ENCODE peak calls at places on chromosomes 7 and 10, in six cellular contexts. One of them, this sample, is unnamed. For H3K4me1, the result is how much of the 10 kb centered on the place peaks cover.

GRCh38 chr7:140367528-140367927 is 30.8 kb downstream of the SLC37A3 start:
- DNase-seq in CD4-positive, alpha-beta memory T cell: no peak
- DNase-seq in K562: no peak
- DNase-seq in CD8-positive, alpha-beta T cell: no peak
- DNase-seq in cardiac muscle cell: no peak
- DNase-seq in effector memory CD4-positive, alpha-beta T cell: no peak
- DNase-seq in this sample: no peak

GRCh38 chr10:28879875-28880381 is 202.6 kb downstream of the BAMBI start:
- DNase-seq in cardiac muscle cell: peak
- DNase-seq in effector memory CD4-positive, alpha-beta T cell: no peak
- DNase-seq in CD8-positive, alpha-beta T cell: no peak
- DNase-seq in K562: no peak
- DNase-seq in CD4-positive, alpha-beta memory T cell: no peak
- DNase-seq in this sample: no peak

GRCh38 chr7:32515890-32516550 is 20.7 kb downstream of the AVL9 start:
- DNase-seq in cardiac muscle cell: no peak
- DNase-seq in K562: no peak
- DNase-seq in CD8-positive, alpha-beta T cell: no peak
- DNase-seq in effector memory CD4-positive, alpha-beta T cell: no peak
- DNase-seq in CD4-positive, alpha-beta memory T cell: no peak
- DNase-seq in this sample: no peak

GRCh38 chr7:111140091-111140870 is 49.4 kb downstream of the LRRN3 start:
- DNase-seq in CD4-positive, alpha-beta memory T cell: no peak
- DNase-seq in K562: no peak
- DNase-seq in effector memory CD4-positive, alpha-beta T cell: no peak
- DNase-seq in cardiac muscle cell: no peak
- DNase-seq in CD8-positive, alpha-beta T cell: no peak
- DNase-seq in this sample: no peak

GRCh38 chr7:64626083-64626469 is 39.9 kb upstream of the ZNF107 start:
- DNase-seq in CD4-positive, alpha-beta memory T cell: no peak
- DNase-seq in effector memory CD4-positive, alpha-beta T cell: no peak
- DNase-seq in K562: no peak
- DNase-seq in CD8-positive, alpha-beta T cell: no peak
- DNase-seq in cardiac muscle cell: no peak
- DNase-seq in this sample: no peak

GRCh38 chr10:55203319-55203718 is 402.3 kb upstream of the PCDH15 start:
- DNase-seq in effector memory CD4-positive, alpha-beta T cell: no peak
- DNase-seq in CD8-positive, alpha-beta T cell: no peak
- DNase-seq in cardiac muscle cell: no peak
- DNase-seq in CD4-positive, alpha-beta memory T cell: no peak
- DNase-seq in K562: no peak
- DNase-seq in this sample: no peak

GRCh38 chr7:80981405-80981804 is 62.6 kb upstream of the SEMA3C start:
- DNase-seq in cardiac muscle cell: no peak
- DNase-seq in effector memory CD4-positive, alpha-beta T cell: no peak
- DNase-seq in K562: no peak
- DNase-seq in CD8-positive, alpha-beta T cell: no peak
- DNase-seq in CD4-positive, alpha-beta memory T cell: no peak
- DNase-seq in this sample: no peak

GRCh38 chr7:83276250-83276649 is 113.6 kb upstream of the PCLO start:
- DNase-seq in CD4-positive, alpha-beta memory T cell: no peak
- DNase-seq in cardiac muscle cell: no peak
- DNase-seq in CD8-positive, alpha-beta T cell: no peak
- DNase-seq in effector memory CD4-positive, alpha-beta T cell: no peak
- DNase-seq in K562: no peak
- DNase-seq in this sample: no peak

GRCh38 chr7:55156919-55157318 is 138.1 kb downstream of the EGFR start:
- DNase-seq in cardiac muscle cell: no peak
- DNase-seq in CD4-positive, alpha-beta memory T cell: no peak
- DNase-seq in K562: no peak
- DNase-seq in CD8-positive, alpha-beta T cell: no peak
- DNase-seq in effector memory CD4-positive, alpha-beta T cell: no peak
- DNase-seq in this sample: no peak

GRCh38 chr7:49776994-49777393 is 3.6 kb downstream of the VWC2 start:
- DNase-seq in K562: no peak
- DNase-seq in CD8-positive, alpha-beta T cell: no peak
- DNase-seq in CD4-positive, alpha-beta memory T cell: no peak
- DNase-seq in effector memory CD4-positive, alpha-beta T cell: no peak
- DNase-seq in cardiac muscle cell: no peak
- DNase-seq in this sample: no peak

GRCh38 chr7:35035511-35035921 is 1.8 kb downstream of the DPY19L1 start:
- DNase-seq in CD8-positive, alpha-beta T cell: no peak
- DNase-seq in K562: peak
- DNase-seq in cardiac muscle cell: peak
- DNase-seq in CD4-positive, alpha-beta memory T cell: peak
- DNase-seq in effector memory CD4-positive, alpha-beta T cell: no peak
- DNase-seq in this sample: peak

GRCh38 chr7:6446977-6447588 is 671 bp downstream of the DAGLB start:
- DNase-seq in CD8-positive, alpha-beta T cell: no peak
- DNase-seq in K562: peak
- DNase-seq in cardiac muscle cell: peak
- DNase-seq in effector memory CD4-positive, alpha-beta T cell: no peak
- DNase-seq in CD4-positive, alpha-beta memory T cell: peak
- DNase-seq in this sample: peak

GRCh38 chr10:44731271-44731670 is 179.9 kb upstream of the TMEM72 start:
- DNase-seq in effector memory CD4-positive, alpha-beta T cell: no peak
- DNase-seq in CD8-positive, alpha-beta T cell: no peak
- DNase-seq in cardiac muscle cell: no peak
- DNase-seq in K562: no peak
- DNase-seq in CD4-positive, alpha-beta memory T cell: no peak
- DNase-seq in this sample: no peak

GRCh38 chr10:15724683-15725082 is 5.0 kb upstream of the ITGA8 start:
- DNase-seq in CD4-positive, alpha-beta memory T cell: no peak
- DNase-seq in K562: no peak
- DNase-seq in CD8-positive, alpha-beta T cell: no peak
- DNase-seq in cardiac muscle cell: no peak
- DNase-seq in effector memory CD4-positive, alpha-beta T cell: no peak
- DNase-seq in this sample: no peak

GRCh38 chr10:123367181-123367580 is 213.0 kb downstream of the BUB3 start:
- DNase-seq in K562: no peak
- DNase-seq in cardiac muscle cell: no peak
- DNase-seq in CD4-positive, alpha-beta memory T cell: no peak
- DNase-seq in effector memory CD4-positive, alpha-beta T cell: no peak
- DNase-seq in CD8-positive, alpha-beta T cell: no peak
- DNase-seq in this sample: no peak

GRCh38 chr7:87574630-87575029 is 26.1 kb downstream of the ABCB1 start:
- DNase-seq in cardiac muscle cell: peak
- DNase-seq in CD8-positive, alpha-beta T cell: no peak
- DNase-seq in K562: no peak
- DNase-seq in CD4-positive, alpha-beta memory T cell: no peak
- DNase-seq in effector memory CD4-positive, alpha-beta T cell: no peak
- DNase-seq in this sample: no peak

GRCh38 chr10:110273474-110273873 is 31.2 kb downstream of the SMNDC1 start:
- DNase-seq in CD4-positive, alpha-beta memory T cell: peak
- DNase-seq in effector memory CD4-positive, alpha-beta T cell: peak
- DNase-seq in CD8-positive, alpha-beta T cell: peak
- DNase-seq in K562: no peak
- DNase-seq in cardiac muscle cell: peak
- DNase-seq in this sample: peak

GRCh38 chr10:129901389-129902045 is 62.6 kb downstream of the EBF3 start:
- DNase-seq in CD8-positive, alpha-beta T cell: no peak
- DNase-seq in CD4-positive, alpha-beta memory T cell: no peak
- DNase-seq in effector memory CD4-positive, alpha-beta T cell: no peak
- DNase-seq in K562: no peak
- DNase-seq in cardiac muscle cell: no peak
- DNase-seq in this sample: no peak

GRCh38 chr7:48078470-48078869 is 10.6 kb upstream of the UPP1 start:
- DNase-seq in cardiac muscle cell: no peak
- DNase-seq in effector memory CD4-positive, alpha-beta T cell: no peak
- DNase-seq in CD4-positive, alpha-beta memory T cell: no peak
- DNase-seq in CD8-positive, alpha-beta T cell: no peak
- DNase-seq in K562: no peak
- DNase-seq in this sample: no peak

GRCh38 chr10:86349474-86349873 is 17.1 kb downstream of the GRID1 start:
- DNase-seq in effector memory CD4-positive, alpha-beta T cell: no peak
- DNase-seq in cardiac muscle cell: peak
- DNase-seq in K562: peak
- DNase-seq in CD8-positive, alpha-beta T cell: no peak
- DNase-seq in CD4-positive, alpha-beta memory T cell: no peak
- DNase-seq in this sample: no peak

GRCh38 chr7:114148779-114149178 is 230.0 kb upstream of the PPP1R3A start:
- DNase-seq in CD4-positive, alpha-beta memory T cell: no peak
- DNase-seq in K562: no peak
- DNase-seq in effector memory CD4-positive, alpha-beta T cell: no peak
- DNase-seq in CD8-positive, alpha-beta T cell: no peak
- DNase-seq in cardiac muscle cell: no peak
- DNase-seq in this sample: no peak

GRCh38 chr10:23869548-23869947 is 339.4 kb upstream of the KIAA1217 start:
- DNase-seq in cardiac muscle cell: no peak
- DNase-seq in CD8-positive, alpha-beta T cell: no peak
- DNase-seq in K562: no peak
- DNase-seq in CD4-positive, alpha-beta memory T cell: no peak
- DNase-seq in effector memory CD4-positive, alpha-beta T cell: no peak
- DNase-seq in this sample: no peak

GRCh38 chr7:128831994-128832879 is 2.0 kb downstream of the FLNC start:
- DNase-seq in cardiac muscle cell: peak
- DNase-seq in K562: peak
- DNase-seq in effector memory CD4-positive, alpha-beta T cell: no peak
- DNase-seq in CD8-positive, alpha-beta T cell: no peak
- DNase-seq in CD4-positive, alpha-beta memory T cell: no peak
- DNase-seq in this sample: no peak

GRCh38 chr10:95531994-95532399 is 29.2 kb downstream of the SORBS1 start:
- DNase-seq in CD4-positive, alpha-beta memory T cell: no peak
- DNase-seq in K562: peak
- DNase-seq in cardiac muscle cell: no peak
- DNase-seq in effector memory CD4-positive, alpha-beta T cell: no peak
- DNase-seq in CD8-positive, alpha-beta T cell: no peak
- DNase-seq in this sample: no peak

DNA sequence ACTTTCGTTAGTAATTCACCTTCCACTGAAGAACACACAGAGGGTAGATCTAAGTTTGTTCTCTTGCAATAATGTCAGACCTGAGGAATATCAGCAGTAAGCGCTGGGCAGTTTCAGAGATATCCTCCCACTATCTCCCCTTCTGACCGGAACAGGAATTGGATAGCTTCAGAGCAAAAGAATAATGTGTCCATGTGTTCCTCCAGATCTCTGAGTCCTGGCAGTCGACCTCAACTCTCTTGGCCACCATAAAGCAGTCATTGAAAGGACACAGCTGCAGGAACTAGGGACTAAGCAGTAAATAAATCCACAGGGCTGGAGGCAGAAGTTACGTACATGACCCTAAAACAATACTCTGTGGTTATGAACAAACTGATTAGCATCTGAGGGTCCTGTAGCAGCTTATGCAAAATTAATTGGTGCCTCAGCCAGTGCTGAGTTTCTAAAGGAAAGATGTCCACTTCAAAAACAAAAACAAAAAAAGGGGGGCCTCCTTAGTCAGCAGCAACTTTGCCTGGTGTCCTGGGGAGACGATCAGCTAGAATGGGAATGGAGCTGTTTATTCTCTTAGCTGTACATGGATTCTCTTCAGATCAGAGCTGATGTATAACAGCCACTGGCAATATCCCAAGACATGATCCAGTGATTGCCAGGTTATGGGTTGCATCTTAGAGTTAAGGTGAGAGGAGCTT is 6.4 kb upstream of the PRTFDC1 start:
- DNase-seq in cardiac muscle cell: peak
- DNase-seq in CD8-positive, alpha-beta T cell: no peak
- DNase-seq in CD4-positive, alpha-beta memory T cell: no peak
- DNase-seq in effector memory CD4-positive, alpha-beta T cell: no peak
- DNase-seq in K562: peak
- DNase-seq in this sample: no peak
- H3K4me1 ChIP-seq in cardiac muscle cell: under half
- H3K4me1 ChIP-seq in CD8-positive, alpha-beta T cell: under half
- H3K4me1 ChIP-seq in CD4-positive, alpha-beta memory T cell: under half
- H3K4me1 ChIP-seq in effector memory CD4-positive, alpha-beta T cell: under half
- H3K4me1 ChIP-seq in K562: under half
- H3K4me1 ChIP-seq in this sample: under half

DNA sequence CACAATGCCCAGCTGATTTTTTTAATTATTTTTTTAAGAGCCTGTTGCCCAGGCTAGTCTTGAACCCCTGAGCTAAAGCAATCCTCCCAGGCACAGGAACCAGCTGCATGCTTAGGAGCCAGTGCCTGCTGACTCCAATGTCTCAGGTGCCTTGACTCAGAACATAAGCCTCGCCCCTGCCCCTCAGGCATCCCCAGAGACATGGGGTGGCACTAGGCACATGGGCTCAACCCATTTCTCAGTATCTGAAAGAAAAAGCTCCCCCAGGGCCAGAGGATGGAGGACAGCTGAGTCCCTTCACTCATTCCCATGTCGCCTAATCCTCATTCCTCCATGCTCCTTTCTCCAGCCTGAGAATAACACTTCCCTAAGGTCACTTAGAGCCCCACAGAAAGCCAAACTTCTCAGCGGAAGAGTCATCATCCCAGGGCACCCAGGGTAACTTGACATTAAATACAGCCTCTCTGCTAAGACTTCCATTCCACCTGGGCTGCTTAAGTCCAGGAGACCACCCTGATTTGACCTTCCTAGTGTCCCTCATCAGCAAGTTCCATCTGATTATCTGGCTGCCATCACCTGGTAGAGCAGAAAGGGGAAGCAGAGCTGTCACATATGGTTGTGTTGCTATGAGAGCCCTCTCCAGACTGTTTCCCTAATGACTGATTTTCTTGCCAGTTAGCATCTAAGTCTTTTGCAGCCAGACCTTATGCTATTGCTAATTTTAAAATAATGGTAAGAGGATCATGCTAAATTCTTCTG is 38.9 kb downstream of the KCNH2 start:
- DNase-seq in effector memory CD4-positive, alpha-beta T cell: no peak
- DNase-seq in K562: no peak
- DNase-seq in CD8-positive, alpha-beta T cell: no peak
- DNase-seq in cardiac muscle cell: no peak
- DNase-seq in CD4-positive, alpha-beta memory T cell: no peak
- DNase-seq in this sample: no peak
- H3K4me1 ChIP-seq in effector memory CD4-positive, alpha-beta T cell: under half
- H3K4me1 ChIP-seq in K562: under half
- H3K4me1 ChIP-seq in CD8-positive, alpha-beta T cell: under half
- H3K4me1 ChIP-seq in cardiac muscle cell: under half
- H3K4me1 ChIP-seq in CD4-positive, alpha-beta memory T cell: under half
- H3K4me1 ChIP-seq in this sample: under half

DNA sequence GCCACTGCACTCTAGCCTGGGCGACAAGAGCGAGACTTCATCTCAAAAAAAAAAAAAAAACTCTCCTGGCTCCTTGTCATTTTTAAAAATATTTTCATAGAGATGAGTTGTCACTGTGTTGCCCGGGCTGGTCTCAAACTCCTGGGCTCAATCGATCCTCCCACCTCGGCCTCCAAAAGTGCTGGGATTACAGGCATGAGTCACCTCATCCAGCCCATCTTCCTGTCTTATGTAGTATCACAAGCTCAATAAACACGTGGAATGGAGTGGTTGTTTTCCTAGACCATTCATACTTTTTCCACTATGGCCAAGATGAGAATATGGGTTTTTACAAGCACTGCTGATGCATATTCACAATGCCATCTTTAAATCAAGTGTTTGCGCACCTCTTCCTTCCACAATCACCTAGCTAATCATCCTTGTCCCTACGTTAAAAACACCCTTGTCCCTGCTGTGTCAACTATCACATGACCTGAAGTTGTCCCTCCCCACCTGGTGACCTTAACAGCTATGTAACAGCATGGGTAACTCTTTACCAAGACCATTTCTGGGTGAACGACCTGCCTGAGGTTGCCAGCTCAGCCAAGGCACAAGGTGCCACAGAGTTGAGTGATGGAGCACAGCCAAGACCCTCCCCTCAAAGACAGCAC is 21.3 kb downstream of the DLG5 start:
- DNase-seq in K562: no peak
- DNase-seq in effector memory CD4-positive, alpha-beta T cell: no peak
- DNase-seq in CD4-positive, alpha-beta memory T cell: no peak
- DNase-seq in CD8-positive, alpha-beta T cell: no peak
- DNase-seq in cardiac muscle cell: no peak
- DNase-seq in this sample: no peak
- H3K4me1 ChIP-seq in K562: half or more
- H3K4me1 ChIP-seq in effector memory CD4-positive, alpha-beta T cell: under half
- H3K4me1 ChIP-seq in CD4-positive, alpha-beta memory T cell: under half
- H3K4me1 ChIP-seq in CD8-positive, alpha-beta T cell: under half
- H3K4me1 ChIP-seq in cardiac muscle cell: under half
- H3K4me1 ChIP-seq in this sample: under half

GRCh38 chr7:44754802-44755697 is 6.4 kb downstream of the ZMIZ2 start:
- DNase-seq in cardiac muscle cell: no peak
- DNase-seq in K562: no peak
- DNase-seq in CD8-positive, alpha-beta T cell: no peak
- DNase-seq in effector memory CD4-positive, alpha-beta T cell: no peak
- DNase-seq in CD4-positive, alpha-beta memory T cell: no peak
- DNase-seq in this sample: no peak
- H3K4me1 ChIP-seq in cardiac muscle cell: under half
- H3K4me1 ChIP-seq in K562: under half
- H3K4me1 ChIP-seq in CD8-positive, alpha-beta T cell: under half
- H3K4me1 ChIP-seq in effector memory CD4-positive, alpha-beta T cell: under half
- H3K4me1 ChIP-seq in CD4-positive, alpha-beta memory T cell: half or more
- H3K4me1 ChIP-seq in this sample: under half

This sample was measured in naive thymus-derived CD4-positive, alpha-beta T cell.